ENCODE peak calls at places on chromosomes 5 and 9, in four cellular contexts. T, U, K and V are unnamed samples.

GRCh38 chr5:84433461-84433860 is 48.8 kb upstream of the EDIL3 start:
- DNase-seq in T (no peak), U (no peak), K (no peak), V (no peak)

GRCh38 chr5:51996356-51996861 is 613.2 kb downstream of the ISL1 start:
- DNase-seq in K (no peak), T (no peak), U (no peak), V (no peak)

GRCh38 chr5:60490597-60491166 is 209.3 kb downstream of the DEPDC1B start:
- DNase-seq in U (no peak), T (no peak), K (no peak), V (no peak)

GRCh38 chr9:36925033-36925432 is 109.0 kb downstream of the PAX5 start:
- DNase-seq in K (no peak), T (no peak), U (no peak), V (no peak)

GRCh38 chr9:94805585-94805984 is 79.1 kb downstream of the AOPEP start:
- DNase-seq in K (peak), U (no peak), T (peak), V (no peak)

GRCh38 chr5:172683696-172684464 is 42.8 kb downstream of the NEURL1B start:
- DNase-seq in U (no peak), K (no peak), T (no peak), V (peak)

GRCh38 chr5:146656638-146657037 is 140.6 kb upstream of the GPR151 start:
- DNase-seq in K (no peak), T (no peak), U (no peak), V (no peak)

GRCh38 chr9:101458955-101459631 is 23.5 kb upstream of the ALDOB start:
- DNase-seq in T (peak), K (no peak), U (peak), V (no peak)

GRCh38 chr5:32522429-32523143 is 62.8 kb upstream of the SUB1 start:
- DNase-seq in U (no peak), T (no peak), K (no peak), V (no peak)

GRCh38 chr9:116705531-116705930 is 18.4 kb downstream of the TRIM32 start:
- DNase-seq in U (no peak), T (no peak), K (no peak), V (no peak)

GRCh38 chr5:139181835-139182452 is 16.2 kb downstream of the SIL1 start:
- DNase-seq in U (no peak), T (peak), K (no peak), V (no peak)

DNA sequence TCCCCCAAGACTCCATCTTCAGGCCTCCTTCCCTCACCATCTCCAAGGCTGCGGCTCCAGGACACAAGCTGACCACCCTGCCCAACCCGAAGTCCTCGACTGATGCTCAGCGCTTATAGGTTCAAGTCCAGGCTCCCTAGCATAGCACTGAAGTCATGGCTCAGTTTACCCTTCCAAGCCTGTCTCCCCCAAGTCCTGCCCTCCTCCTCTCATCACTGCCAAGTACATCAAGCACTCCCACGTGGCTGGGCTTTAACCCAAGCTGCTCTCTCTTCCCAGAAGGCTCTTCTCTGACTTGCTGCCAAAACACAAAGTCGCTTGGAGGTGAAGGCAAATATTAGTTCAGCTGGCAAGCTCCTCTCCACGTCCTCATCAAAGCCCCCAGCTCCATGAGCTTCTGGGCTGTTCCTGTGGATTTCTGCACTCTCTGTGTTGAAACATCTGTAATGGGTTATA is 22.1 kb upstream of the MARCHF6 start:
- DNase-seq in T (no peak), K (no peak), U (no peak), V (no peak)
- TF ChIP-seq EGR1 in T (no peak), K (no peak), U (no peak), V (no peak)

DNA sequence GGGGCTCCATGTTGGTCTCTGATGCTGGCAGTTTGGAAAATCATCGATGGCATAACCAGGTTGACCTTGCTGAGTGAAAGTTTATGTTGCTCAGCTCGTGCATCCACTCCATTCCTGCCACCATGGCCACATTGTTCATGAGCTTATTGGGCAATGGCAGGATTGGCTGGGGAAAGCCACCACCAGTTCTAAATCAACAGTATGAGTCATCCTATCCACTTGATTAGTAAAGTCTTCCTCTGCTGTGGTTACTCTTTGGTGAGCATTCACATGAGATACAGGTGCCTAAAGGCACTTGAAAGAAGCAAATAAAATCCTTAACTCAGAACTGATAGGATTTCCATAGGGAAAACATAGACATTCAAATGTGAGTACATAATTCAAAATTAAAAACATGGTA is 131.8 kb upstream of the FBN2 start:
- DNase-seq in T (no peak), U (no peak), K (no peak), V (no peak)
- TF ChIP-seq EGR1 in T (no peak), U (no peak), K (no peak), V (no peak)

GRCh38 chr5:4572297-4572696 is 567.8 kb upstream of the ADAMTS16 start:
- DNase-seq in K (no peak), U (no peak), T (no peak), V (no peak)
- TF ChIP-seq EGR1 in K (no peak), U (no peak), T (no peak), V (no peak)

GRCh38 chr9:4316409-4316808 is 16.5 kb upstream of the GLIS3 start:
- DNase-seq in T (no peak), U (no peak), K (no peak), V (no peak)

GRCh38 chr9:4318741-4319140 is 18.9 kb upstream of the GLIS3 start:
- DNase-seq in K (no peak), T (no peak), U (no peak), V (no peak)

GRCh38 chr9:4320021-4320420 is 20.2 kb upstream of the GLIS3 start:
- DNase-seq in U (no peak), T (no peak), K (no peak), V (no peak)

GRCh38 chr9:4313144-4313543 is 13.3 kb upstream of the GLIS3 start:
- DNase-seq in K (no peak), U (no peak), T (no peak), V (no peak)

DNA sequence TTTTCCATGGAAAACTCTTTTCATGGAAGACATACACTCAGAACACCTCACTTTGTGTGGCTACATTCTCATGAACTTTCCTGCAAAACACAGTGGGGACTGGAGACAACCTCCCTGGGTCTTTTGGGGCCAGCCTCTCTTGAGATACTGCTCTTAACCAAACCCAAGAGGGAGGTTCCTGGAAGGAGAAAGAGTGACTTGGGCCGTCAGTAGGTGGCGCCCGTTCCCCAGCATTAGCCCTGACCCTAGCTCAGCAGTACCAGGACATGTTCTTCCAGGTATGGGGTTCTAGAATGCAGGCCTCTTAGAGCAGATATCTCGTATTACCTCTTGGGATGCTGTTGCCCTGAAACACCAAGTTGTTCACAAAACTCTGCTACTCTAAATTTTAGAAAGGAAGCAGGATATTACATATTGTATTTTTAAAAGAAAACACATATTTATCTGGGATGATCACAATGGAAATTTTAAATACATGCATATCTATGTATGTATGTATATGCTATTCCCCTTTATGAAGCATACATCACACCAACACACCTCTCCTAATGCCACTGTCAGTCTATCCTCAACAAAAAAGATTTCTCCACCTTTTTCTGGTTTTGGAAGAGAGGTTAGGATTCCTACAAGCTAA is 15.8 kb upstream of the GLIS3 start:
- DNase-seq in T (peak), K (peak), U (peak), V (peak)
- TF ChIP-seq EGR1 in T (no peak), K (no peak), U (no peak), V (no peak)

DNA sequence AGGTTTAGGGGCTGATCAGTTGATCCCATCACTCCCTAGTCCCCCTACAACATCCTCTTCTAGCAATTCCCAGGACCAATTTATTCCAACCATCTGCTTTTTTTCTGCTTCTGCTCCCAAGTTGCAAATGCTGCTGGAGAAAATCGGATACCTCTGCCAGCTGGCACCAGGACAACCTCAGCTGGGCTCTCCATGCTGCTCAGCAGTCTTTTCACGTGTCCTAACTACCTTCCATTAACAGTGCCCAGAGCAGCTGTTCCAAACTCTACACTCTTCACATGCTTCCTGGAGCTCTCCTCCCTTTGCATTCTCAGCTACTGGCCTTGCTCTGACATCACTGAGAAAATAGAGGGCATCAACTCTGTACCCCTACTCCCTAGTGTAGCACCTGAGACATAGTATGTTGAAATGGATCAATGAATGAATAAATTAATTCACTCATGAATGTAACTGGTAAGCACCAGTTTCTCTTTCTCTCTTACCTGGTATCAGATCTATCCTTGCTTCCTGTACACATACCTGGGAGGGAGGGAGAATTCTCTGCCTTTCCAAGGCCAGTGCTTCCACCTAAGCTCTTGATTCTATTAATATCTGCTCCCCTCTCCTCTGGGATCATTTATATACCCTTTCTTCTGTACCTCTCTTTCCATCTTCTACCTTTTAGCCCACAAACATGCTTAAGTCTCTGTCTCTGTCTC is 191.0 kb downstream of the RAB3C start:
- DNase-seq in T (no peak), U (no peak), K (no peak), V (no peak)
- TF ChIP-seq EGR1 in T (no peak), U (no peak), K (no peak), V (no peak)

GRCh38 chr5:112971285-112971684 is 5.3 kb upstream of the DCP2 start:
- DNase-seq in K (no peak), U (no peak), T (no peak), V (no peak)

GRCh38 chr5:112975721-112976431 is 722 bp upstream of the DCP2 start:
- DNase-seq in T (no peak), U (no peak), K (no peak), V (no peak)

GRCh38 chr5:112974901-112975300 is 1.7 kb upstream of the DCP2 start:
- DNase-seq in K (no peak), T (no peak), U (no peak), V (no peak)

GRCh38 chr5:112973036-112973435 is 3.6 kb upstream of the DCP2 start:
- DNase-seq in T (no peak), U (no peak), K (no peak), V (no peak)

DNA sequence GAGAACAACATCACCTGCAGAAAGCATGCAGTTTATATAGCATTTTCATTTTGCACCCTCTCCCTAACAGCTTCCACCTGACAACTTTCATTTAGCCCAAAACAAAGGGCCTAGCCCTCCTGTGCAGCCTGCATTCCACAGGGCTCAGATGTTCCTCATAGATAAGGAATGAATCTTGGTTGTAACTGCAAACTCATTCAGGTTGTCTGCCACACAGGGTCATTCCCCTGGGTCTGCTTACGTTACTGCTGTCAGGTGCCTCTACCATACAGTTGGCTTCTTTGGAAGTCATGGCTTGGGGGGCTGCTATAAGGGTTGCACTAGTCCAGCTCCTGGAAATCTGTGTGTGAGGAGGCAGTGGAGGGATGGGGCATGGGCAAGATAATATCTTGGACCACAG is 2.7 kb upstream of the DCP2 start:
- DNase-seq in U (peak), T (no peak), K (no peak), V (no peak)
- TF ChIP-seq EGR1 in U (no peak), T (no peak), K (no peak), V (no peak)

GRCh38 chr5:3695818-3696217 is 100.2 kb downstream of the IRX1 start:
- DNase-seq in T (no peak), K (no peak), U (no peak), V (no peak)

GRCh38 chr5:3698412-3698811 is 102.8 kb downstream of the IRX1 start:
- DNase-seq in T (no peak), U (no peak), K (no peak), V (no peak)

DNA sequence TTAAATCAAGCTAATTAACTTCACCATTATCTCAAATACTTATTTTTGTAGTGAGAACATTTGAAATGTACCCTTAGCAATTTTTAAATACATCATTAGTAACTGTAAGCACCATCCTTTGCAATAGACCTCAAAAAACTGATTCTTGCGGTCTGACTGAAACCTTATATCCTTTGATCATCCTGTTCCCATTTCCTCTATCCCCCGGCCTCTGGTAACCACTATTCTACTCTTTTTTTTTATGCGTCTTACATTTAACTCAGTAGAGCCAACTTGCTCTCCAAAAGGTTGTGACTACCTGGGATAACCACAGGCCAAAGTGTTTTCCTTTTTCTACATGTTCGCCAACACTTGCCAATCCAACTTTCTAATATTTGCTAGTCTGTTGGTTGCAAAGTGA is 106.1 kb downstream of the IRX1 start:
- DNase-seq in U (no peak), K (no peak), T (no peak), V (no peak)
- TF ChIP-seq EGR1 in U (no peak), K (no peak), T (no peak), V (no peak)

GRCh38 chr5:86605881-86606280 is 11.9 kb upstream of the COX7C start:
- DNase-seq in U (no peak), T (no peak), K (no peak), V (no peak)
- TF ChIP-seq EGR1 in U (no peak), T (no peak), K (no peak), V (no peak)

GRCh38 chr5:57780306-57780958 is 297.8 kb upstream of the ACTBL2 start:
- DNase-seq in T (no peak), K (no peak), U (no peak), V (no peak)
- TF ChIP-seq EGR1 in T (no peak), K (no peak), U (no peak), V (no peak)